ENCODE peak calls at places on chromosomes 16 and 17, in eight cellular contexts. One of them, this sample, is unnamed.

GRCh38 chr17:77011173-77012011 is 129.4 kb upstream of the SEC14L1 start:
- DNase-seq in WTC11: peak; percentile 74
- DNase-seq in epithelial cell of prostate: no peak
- DNase-seq in NCI-H446 treated with DMSO at 0.1 percent for 48 hours: peak; percentile 27
- DNase-seq in Daoy: peak; percentile 48
- DNase-seq in nephron progenitor cell: peak; percentile 46
- DNase-seq in AG09309: no peak
- DNase-seq in NCI-H69: peak; percentile 64
- DNase-seq in this sample: no peak

GRCh38 chr17:79836952-79837887 is 2.0 kb downstream of the CBX4 start:
- DNase-seq in epithelial cell of prostate: peak; percentile 70
- DNase-seq in AG09309: no peak
- DNase-seq in WTC11: peak; percentile 54
- DNase-seq in NCI-H446 treated with DMSO at 0.1 percent for 48 hours: no peak
- DNase-seq in Daoy: peak; percentile 13
- DNase-seq in NCI-H69: peak; percentile 81
- DNase-seq in nephron progenitor cell: peak; percentile 38
- DNase-seq in this sample: no peak

GRCh38 chr17:29084476-29085148 is 41.7 kb downstream of the PIPOX start:
- DNase-seq in epithelial cell of prostate: no peak
- DNase-seq in NCI-H69: peak; percentile 99
- DNase-seq in WTC11: no peak
- DNase-seq in AG09309: no peak
- DNase-seq in NCI-H446 treated with DMSO at 0.1 percent for 48 hours: peak; percentile 19
- DNase-seq in Daoy: peak; percentile 58
- DNase-seq in nephron progenitor cell: peak; percentile 46
- DNase-seq in this sample: no peak

GRCh38 chr16:62105244-62105643 is 69.0 kb upstream of the CDH8 start:
- DNase-seq in nephron progenitor cell: no peak
- DNase-seq in Daoy: no peak
- DNase-seq in epithelial cell of prostate: no peak
- DNase-seq in NCI-H69: no peak
- DNase-seq in NCI-H446 treated with DMSO at 0.1 percent for 48 hours: no peak
- DNase-seq in AG09309: no peak
- DNase-seq in WTC11: no peak
- DNase-seq in this sample: no peak

GRCh38 chr17:47987240-47987835 is 16.4 kb downstream of the CDK5RAP3 start:
- DNase-seq in AG09309: no peak
- DNase-seq in NCI-H446 treated with DMSO at 0.1 percent for 48 hours: peak; percentile 44
- DNase-seq in Daoy: peak; percentile 48
- DNase-seq in nephron progenitor cell: peak; percentile 71
- DNase-seq in epithelial cell of prostate: no peak
- DNase-seq in NCI-H69: peak; percentile 98
- DNase-seq in WTC11: peak; percentile 40
- DNase-seq in this sample: no peak

GRCh38 chr16:89921699-89922476 is 1.3 kb upstream of the TUBB3 start:
- DNase-seq in Daoy: peak; percentile 96
- DNase-seq in NCI-H446 treated with DMSO at 0.1 percent for 48 hours: peak; percentile 3
- DNase-seq in AG09309: peak; percentile 71
- DNase-seq in nephron progenitor cell: peak; percentile 74
- DNase-seq in epithelial cell of prostate: peak; percentile 66
- DNase-seq in NCI-H69: peak; percentile 65
- DNase-seq in WTC11: peak; percentile 44
- DNase-seq in this sample: peak; percentile 84

GRCh38 chr17:57572062-57572461 is 173.0 kb downstream of the CCDC182 start:
- DNase-seq in nephron progenitor cell: no peak
- DNase-seq in Daoy: no peak
- DNase-seq in AG09309: no peak
- DNase-seq in NCI-H69: peak; percentile 85
- DNase-seq in epithelial cell of prostate: no peak
- DNase-seq in WTC11: no peak
- DNase-seq in NCI-H446 treated with DMSO at 0.1 percent for 48 hours: no peak
- DNase-seq in this sample: no peak

GRCh38 chr17:67575325-67575724 is 142.4 kb upstream of the NOL11 start:
- DNase-seq in WTC11: no peak
- DNase-seq in Daoy: no peak
- DNase-seq in nephron progenitor cell: peak; percentile 33
- DNase-seq in NCI-H69: peak; percentile 97
- DNase-seq in AG09309: no peak
- DNase-seq in NCI-H446 treated with DMSO at 0.1 percent for 48 hours: no peak
- DNase-seq in epithelial cell of prostate: no peak
- DNase-seq in this sample: no peak

GRCh38 chr17:77304051-77304745 is 163.4 kb downstream of the SEC14L1 start:
- DNase-seq in AG09309: no peak
- DNase-seq in epithelial cell of prostate: no peak
- DNase-seq in NCI-H69: peak; percentile 79
- DNase-seq in WTC11: no peak
- DNase-seq in nephron progenitor cell: no peak
- DNase-seq in NCI-H446 treated with DMSO at 0.1 percent for 48 hours: peak; percentile 91
- DNase-seq in Daoy: peak; percentile 53
- DNase-seq in this sample: no peak

GRCh38 chr16:72905581-72905980 is 142.3 kb downstream of the ZFHX3 start:
- DNase-seq in WTC11: no peak
- DNase-seq in epithelial cell of prostate: peak; percentile 40
- DNase-seq in NCI-H446 treated with DMSO at 0.1 percent for 48 hours: no peak
- DNase-seq in Daoy: peak; percentile 51
- DNase-seq in NCI-H69: no peak
- DNase-seq in nephron progenitor cell: no peak
- DNase-seq in AG09309: no peak
- DNase-seq in this sample: no peak

GRCh38 chr17:7266784-7267183 is 4.5 kb upstream of the CLDN7 start:
- DNase-seq in Daoy: no peak
- DNase-seq in nephron progenitor cell: no peak
- DNase-seq in AG09309: no peak
- DNase-seq in NCI-H69: no peak
- DNase-seq in epithelial cell of prostate: no peak
- DNase-seq in NCI-H446 treated with DMSO at 0.1 percent for 48 hours: no peak
- DNase-seq in WTC11: no peak
- DNase-seq in this sample: no peak

GRCh38 chr17:61250335-61250890 is 149.2 kb upstream of the TBX2 start:
- DNase-seq in AG09309: no peak
- DNase-seq in NCI-H69: no peak
- DNase-seq in Daoy: peak; percentile 56
- DNase-seq in NCI-H446 treated with DMSO at 0.1 percent for 48 hours: no peak
- DNase-seq in epithelial cell of prostate: no peak
- DNase-seq in nephron progenitor cell: no peak
- DNase-seq in WTC11: no peak
- DNase-seq in this sample: no peak

GRCh38 chr16:2159052-2159838 is 3.7 kb downstream of the TRAF7 start:
- DNase-seq in NCI-H69: no peak
- DNase-seq in Daoy: peak; percentile 45
- DNase-seq in NCI-H446 treated with DMSO at 0.1 percent for 48 hours: no peak
- DNase-seq in nephron progenitor cell: no peak
- DNase-seq in epithelial cell of prostate: no peak
- DNase-seq in AG09309: no peak
- DNase-seq in WTC11: no peak
- DNase-seq in this sample: no peak